ENCODE peak calls at places on chromosomes 6 and 20, in seven cellular contexts. One of them, this sample, is unnamed.

GRCh38 chr20:25273046-25273445 is 25.2 kb downstream of the PYGB start:
- DNase-seq in CD8-positive, alpha-beta T cell: no peak
- DNase-seq in HAP-1: no peak
- DNase-seq in D721Med: no peak
- DNase-seq in A172: no peak
- DNase-seq in caudate nucleus: peak
- DNase-seq in NCI-H774: no peak
- DNase-seq in this sample: no peak

GRCh38 chr6:144585217-144585814 is 300.2 kb downstream of the UTRN start:
- DNase-seq in CD8-positive, alpha-beta T cell: no peak
- DNase-seq in HAP-1: peak
- DNase-seq in D721Med: no peak
- DNase-seq in A172: peak
- DNase-seq in caudate nucleus: no peak
- DNase-seq in NCI-H774: peak
- DNase-seq in this sample: peak

GRCh38 chr6:126721581-126722145 is 381.7 kb downstream of the CENPW start:
- DNase-seq in CD8-positive, alpha-beta T cell: no peak
- DNase-seq in HAP-1: no peak
- DNase-seq in D721Med: no peak
- DNase-seq in A172: peak
- DNase-seq in caudate nucleus: no peak
- DNase-seq in NCI-H774: no peak
- DNase-seq in this sample: no peak

GRCh38 chr6:160972111-160972510 is 19.5 kb upstream of the MAP3K4 start:
- DNase-seq in CD8-positive, alpha-beta T cell: no peak
- DNase-seq in HAP-1: no peak
- DNase-seq in D721Med: no peak
- DNase-seq in A172: peak
- DNase-seq in caudate nucleus: no peak
- DNase-seq in NCI-H774: no peak
- DNase-seq in this sample: no peak

GRCh38 chr6:52063584-52064400 is 23.6 kb downstream of the PKHD1 start:
- DNase-seq in CD8-positive, alpha-beta T cell: peak
- DNase-seq in HAP-1: peak
- DNase-seq in D721Med: no peak
- DNase-seq in A172: no peak
- DNase-seq in caudate nucleus: no peak
- DNase-seq in NCI-H774: no peak
- DNase-seq in this sample: peak

GRCh38 chr6:146260886-146261285 is 232.0 kb downstream of the GRM1 start:
- DNase-seq in CD8-positive, alpha-beta T cell: no peak
- DNase-seq in HAP-1: no peak
- DNase-seq in D721Med: no peak
- DNase-seq in A172: no peak
- DNase-seq in caudate nucleus: no peak
- DNase-seq in NCI-H774: no peak
- DNase-seq in this sample: no peak

GRCh38 chr6:126374372-126374771 is 34.5 kb downstream of the CENPW start:
- DNase-seq in CD8-positive, alpha-beta T cell: no peak
- DNase-seq in HAP-1: no peak
- DNase-seq in D721Med: no peak
- DNase-seq in A172: no peak
- DNase-seq in caudate nucleus: no peak
- DNase-seq in NCI-H774: no peak
- DNase-seq in this sample: no peak

GRCh38 chr6:35725721-35726438 is 11.0 kb upstream of the ARMC12 start:
- DNase-seq in CD8-positive, alpha-beta T cell: peak
- DNase-seq in HAP-1: no peak
- DNase-seq in D721Med: no peak
- DNase-seq in A172: no peak
- DNase-seq in caudate nucleus: peak
- DNase-seq in NCI-H774: no peak
- DNase-seq in this sample: no peak

GRCh38 chr20:10467985-10468845 is 33.1 kb downstream of the SLX4IP start:
- DNase-seq in CD8-positive, alpha-beta T cell: no peak
- DNase-seq in HAP-1: no peak
- DNase-seq in D721Med: no peak
- DNase-seq in A172: peak
- DNase-seq in caudate nucleus: no peak
- DNase-seq in NCI-H774: no peak
- DNase-seq in this sample: no peak

GRCh38 chr6:161029195-161029809 is 37.7 kb downstream of the MAP3K4 start:
- DNase-seq in CD8-positive, alpha-beta T cell: no peak
- DNase-seq in HAP-1: no peak
- DNase-seq in D721Med: no peak
- DNase-seq in A172: peak
- DNase-seq in caudate nucleus: no peak
- DNase-seq in NCI-H774: no peak
- DNase-seq in this sample: no peak

GRCh38 chr6:3176562-3177355 is 19.4 kb upstream of the TUBB2A start:
- DNase-seq in CD8-positive, alpha-beta T cell: no peak
- DNase-seq in HAP-1: no peak
- DNase-seq in D721Med: no peak
- DNase-seq in A172: peak
- DNase-seq in caudate nucleus: no peak
- DNase-seq in NCI-H774: no peak
- DNase-seq in this sample: no peak

GRCh38 chr6:77457720-77458349 is 5.5 kb downstream of the HTR1B start:
- DNase-seq in CD8-positive, alpha-beta T cell: no peak
- DNase-seq in HAP-1: peak
- DNase-seq in D721Med: no peak
- DNase-seq in A172: peak
- DNase-seq in caudate nucleus: no peak
- DNase-seq in NCI-H774: peak
- DNase-seq in this sample: peak

GRCh38 chr6:24930386-24930785 is 5.4 kb downstream of the RIPOR2 start:
- DNase-seq in CD8-positive, alpha-beta T cell: no peak
- DNase-seq in HAP-1: no peak
- DNase-seq in D721Med: no peak
- DNase-seq in A172: peak
- DNase-seq in caudate nucleus: no peak
- DNase-seq in NCI-H774: no peak
- DNase-seq in this sample: no peak

GRCh38 chr6:108068618-108069017 is 5.9 kb downstream of the OSTM1 start:
- DNase-seq in CD8-positive, alpha-beta T cell: no peak
- DNase-seq in HAP-1: no peak
- DNase-seq in D721Med: no peak
- DNase-seq in A172: no peak
- DNase-seq in caudate nucleus: no peak
- DNase-seq in NCI-H774: no peak
- DNase-seq in this sample: no peak

GRCh38 chr6:10558575-10558974 is 37.4 kb downstream of the GCNT2 start:
- DNase-seq in CD8-positive, alpha-beta T cell: no peak
- DNase-seq in HAP-1: no peak
- DNase-seq in D721Med: no peak
- DNase-seq in A172: no peak
- DNase-seq in caudate nucleus: no peak
- DNase-seq in NCI-H774: no peak
- DNase-seq in this sample: no peak

GRCh38 chr6:136541395-136541794 is 8.8 kb downstream of the MAP7 start:
- DNase-seq in CD8-positive, alpha-beta T cell: no peak
- DNase-seq in HAP-1: no peak
- DNase-seq in D721Med: no peak
- DNase-seq in A172: no peak
- DNase-seq in caudate nucleus: no peak
- DNase-seq in NCI-H774: no peak
- DNase-seq in this sample: no peak